ENCODE peak calls at places on chromosome 21, in ten cellular contexts. T, L, N, K, R, S, B, E, P and Q are unnamed samples.

GRCh38 chr21:23936224-23936623 is 1671.1 kb downstream of the MRPL39 start:
- DNase-seq in T (peak), L (peak), N (no peak), K (no peak), R (no peak), S (no peak), B (no peak), E (no peak), P (no peak), Q (no peak)

GRCh38 chr21:18155508-18156193 is 89.0 kb upstream of the CHODL start:
- DNase-seq in T (peak), L (no peak), N (no peak), K (no peak), R (no peak), S (no peak), B (no peak), E (no peak), P (no peak), Q (no peak)

GRCh38 chr21:14864211-14865021 is 200.4 kb downstream of the NRIP1 start:
- DNase-seq in T (peak), L (peak), N (peak), K (peak), R (peak), S (peak), B (peak), E (peak), P (peak), Q (peak)

GRCh38 chr21:17650301-17650700 is 37.6 kb upstream of the BTG3 start:
- DNase-seq in T (no peak), L (no peak), N (no peak), K (no peak), R (no peak), S (no peak), B (no peak), E (no peak), P (no peak), Q (no peak)

GRCh38 chr21:30209571-30209970 is 6.3 kb downstream of the CLDN8 start:
- DNase-seq in T (peak), L (no peak), N (no peak), K (peak), R (no peak), S (no peak), B (no peak), E (peak), P (no peak), Q (no peak)

GRCh38 chr21:45262041-45262581 is 25.6 kb downstream of the POFUT2 start:
- DNase-seq in T (no peak), L (no peak), N (no peak), K (peak), R (peak), S (no peak), B (no peak), E (no peak), P (no peak), Q (no peak)

GRCh38 chr21:10464975-10465374 is 56.4 kb upstream of the TPTE start:
- DNase-seq in T (no peak), L (no peak), N (no peak), K (no peak), R (no peak), S (no peak), B (no peak), E (no peak), P (no peak), Q (no peak)

GRCh38 chr21:28671549-28672195 is 321.0 kb downstream of the LTN1 start:
- DNase-seq in T (no peak), L (peak), N (no peak), K (no peak), R (no peak), S (no peak), B (no peak), E (no peak), P (no peak), Q (no peak)

GRCh38 chr21:22145555-22145954 is 1147.3 kb downstream of the NCAM2 start:
- DNase-seq in T (no peak), L (no peak), N (no peak), K (no peak), R (no peak), S (no peak), B (no peak), E (no peak), P (no peak), Q (no peak)

GRCh38 chr21:18384771-18385170 is 18.8 kb downstream of the TMPRSS15 start:
- DNase-seq in T (peak), L (no peak), N (no peak), K (no peak), R (no peak), S (no peak), B (peak), E (peak), P (peak), Q (no peak)

GRCh38 chr21:45050361-45050785 is 24.0 kb upstream of the ADARB1 start:
- DNase-seq in T (peak), L (no peak), N (peak), K (no peak), R (no peak), S (no peak), B (no peak), E (no peak), P (no peak), Q (peak)

GRCh38 chr21:37398697-37399096 is 32.1 kb downstream of the DYRK1A start:
- DNase-seq in T (no peak), L (no peak), N (no peak), K (no peak), R (no peak), S (no peak), B (no peak), E (no peak), P (no peak), Q (no peak)

DNA sequence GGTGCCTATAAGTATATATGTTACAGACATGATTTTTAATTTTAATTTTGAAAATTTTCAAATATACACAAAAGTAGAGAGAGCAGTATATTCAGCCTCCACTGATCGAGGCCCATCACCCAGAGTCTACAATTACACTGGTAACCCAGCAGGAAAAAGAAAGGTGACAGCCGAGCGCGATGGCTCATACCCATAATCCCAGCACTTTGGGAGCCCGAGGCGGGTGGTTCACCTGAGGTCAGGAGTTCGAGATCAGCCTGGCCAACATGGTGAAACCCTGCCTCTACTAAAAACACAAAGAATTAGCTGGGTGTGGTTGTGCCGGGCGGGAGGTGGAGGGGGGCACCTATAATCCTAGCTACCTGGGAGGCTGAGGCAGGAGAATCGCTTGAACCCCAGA is 1.4 kb downstream of the YBEY start:
- DNase-seq in T (no peak), L (no peak), N (no peak), K (no peak), R (no peak), S (no peak), B (no peak), E (no peak), P (no peak), Q (no peak)
- H3K4me3 ChIP-seq in T (no peak), L (peak), N (no peak), K (no peak), R (no peak), S (no peak), B (no peak), E (no peak), P (no peak), Q (peak)

DNA sequence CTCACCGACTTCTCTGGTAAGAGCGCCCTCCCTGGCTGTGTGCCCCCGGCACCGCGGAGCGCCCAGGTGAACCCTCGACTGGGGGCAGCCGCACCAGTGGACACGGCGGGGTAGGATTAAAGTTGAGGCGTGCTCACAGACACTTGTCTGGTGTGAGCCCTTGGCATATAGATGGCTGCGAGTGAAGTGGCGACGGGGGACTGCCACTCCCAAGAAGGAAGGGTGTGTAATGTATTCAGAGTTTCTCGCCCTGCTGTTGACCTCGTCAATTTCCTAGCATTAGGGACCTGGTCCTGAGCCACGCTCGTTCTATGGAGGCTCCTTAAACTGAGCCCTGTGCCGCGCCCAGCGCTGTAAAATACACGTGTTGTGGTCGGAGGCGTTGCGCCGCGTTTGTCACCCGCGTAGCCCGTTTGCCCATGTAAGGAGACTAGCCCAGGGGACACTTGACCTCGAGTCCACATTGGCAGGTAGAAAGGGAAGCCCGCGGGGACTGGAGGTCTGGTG is 545 bp downstream of the EVA1C start:
- DNase-seq in T (no peak), L (peak), N (peak), K (peak), R (peak), S (peak), B (no peak), E (peak), P (peak), Q (peak)
- H3K4me3 ChIP-seq in T (peak), L (peak), N (peak), K (peak), R (peak), S (peak), B (peak), E (peak), P (peak), Q (peak)

GRCh38 chr21:42923553-42924432 is 1.6 kb downstream of the ERVH48-1 start:
- DNase-seq in T (peak), L (peak), N (peak), K (peak), R (peak), S (peak), B (peak), E (peak), P (peak), Q (peak)
- H3K4me3 ChIP-seq in T (peak), L (no peak), N (no peak), K (no peak), R (no peak), S (no peak), B (no peak), E (no peak), P (no peak), Q (no peak)

GRCh38 chr21:42228709-42229220 is 9.8 kb downstream of the ABCG1 start:
- DNase-seq in T (no peak), L (no peak), N (peak), K (peak), R (no peak), S (no peak), B (no peak), E (no peak), P (no peak), Q (no peak)

GRCh38 chr21:42225571-42226155 is 6.7 kb downstream of the ABCG1 start:
- DNase-seq in T (no peak), L (no peak), N (no peak), K (peak), R (no peak), S (no peak), B (no peak), E (no peak), P (no peak), Q (no peak)

GRCh38 chr21:42229676-42230075 is 10.7 kb downstream of the ABCG1 start:
- DNase-seq in T (no peak), L (no peak), N (no peak), K (peak), R (no peak), S (no peak), B (no peak), E (no peak), P (no peak), Q (no peak)

GRCh38 chr21:42230636-42231035 is 11.7 kb downstream of the ABCG1 start:
- DNase-seq in T (no peak), L (no peak), N (no peak), K (peak), R (no peak), S (no peak), B (no peak), E (no peak), P (no peak), Q (peak)

DNA sequence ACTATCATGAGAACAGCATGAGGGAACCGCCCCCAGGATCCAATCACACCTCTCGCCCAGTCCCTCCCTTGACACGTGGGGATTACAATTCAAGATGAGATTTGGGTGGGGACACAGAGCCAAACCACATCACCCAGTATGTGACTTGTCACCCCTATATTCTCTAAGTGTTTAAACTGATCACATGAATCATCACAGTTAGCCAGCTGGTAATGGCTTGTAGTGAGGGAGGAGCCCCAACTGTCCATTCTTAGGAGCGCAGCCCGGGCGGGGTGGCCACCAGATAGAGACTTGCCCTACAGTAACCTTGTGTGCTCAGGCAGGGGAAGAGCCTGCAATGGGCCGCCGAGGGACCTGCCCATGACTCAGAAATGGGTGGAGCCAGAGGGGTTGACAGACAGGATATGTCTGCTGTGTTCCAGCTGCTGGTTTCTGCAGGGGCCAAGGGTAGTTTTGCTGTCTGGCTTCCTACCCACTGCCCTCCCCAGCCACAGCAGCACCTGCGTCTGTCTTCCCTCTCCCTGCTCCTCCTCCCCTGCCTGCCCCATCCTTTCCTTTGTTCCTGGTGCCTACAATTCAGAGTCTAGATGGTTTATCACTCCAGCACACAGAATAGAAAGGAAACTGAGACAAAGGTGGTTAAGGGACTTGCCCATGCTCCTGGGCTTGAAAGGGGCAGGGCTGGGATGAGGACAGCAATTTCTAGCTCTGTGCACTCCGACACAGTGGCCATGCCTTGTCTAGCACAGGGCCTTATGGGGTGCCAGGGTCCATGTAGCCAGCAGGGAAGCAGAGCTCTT is 9.2 kb downstream of the ABCG1 start:
- DNase-seq in T (peak), L (peak), N (peak), K (peak), R (peak), S (peak), B (no peak), E (peak), P (peak), Q (peak)
- H3K4me3 ChIP-seq in T (no peak), L (no peak), N (no peak), K (no peak), R (no peak), S (no peak), B (no peak), E (no peak), P (no peak), Q (no peak)

GRCh38 chr21:44020551-44020950 is 8.4 kb downstream of the TRAPPC10 start:
- DNase-seq in T (no peak), L (no peak), N (no peak), K (no peak), R (no peak), S (no peak), B (no peak), E (no peak), P (no peak), Q (no peak)

GRCh38 chr21:44018127-44018526 is 6.0 kb downstream of the TRAPPC10 start:
- DNase-seq in T (no peak), L (no peak), N (no peak), K (no peak), R (no peak), S (no peak), B (no peak), E (no peak), P (no peak), Q (no peak)

GRCh38 chr21:44019568-44019958 is 7.5 kb downstream of the TRAPPC10 start:
- DNase-seq in T (no peak), L (no peak), N (no peak), K (no peak), R (no peak), S (no peak), B (no peak), E (no peak), P (no peak), Q (no peak)

GRCh38 chr21:44018813-44019567 is 6.9 kb downstream of the TRAPPC10 start:
- DNase-seq in T (no peak), L (no peak), N (no peak), K (no peak), R (no peak), S (no peak), B (no peak), E (no peak), P (no peak), Q (no peak)

DNA sequence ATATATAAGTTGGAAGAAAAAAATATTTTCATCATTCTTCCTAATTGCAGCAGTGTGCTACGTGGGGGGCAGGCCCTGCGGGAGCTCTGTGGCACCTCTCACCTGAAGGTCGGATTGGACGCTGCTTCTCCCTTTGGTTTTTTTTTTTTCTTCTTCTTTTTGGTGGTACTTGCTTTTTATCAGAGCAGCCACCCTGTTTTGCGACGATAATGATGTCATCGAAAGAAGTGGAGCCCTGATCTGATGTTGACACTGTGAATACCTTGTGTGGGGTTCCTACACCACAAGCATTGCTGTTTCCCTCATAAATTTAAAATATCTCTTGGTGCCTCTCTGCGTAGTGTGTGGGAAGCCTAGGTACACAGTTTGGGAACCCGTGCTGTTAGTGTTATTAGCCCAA is 5.5 kb downstream of the TRAPPC10 start:
- DNase-seq in T (no peak), L (no peak), N (no peak), K (no peak), R (no peak), S (no peak), B (no peak), E (no peak), P (no peak), Q (no peak)
- H3K4me3 ChIP-seq in T (no peak), L (no peak), N (no peak), K (no peak), R (no peak), S (no peak), B (no peak), E (no peak), P (no peak), Q (no peak)

GRCh38 chr21:40622531-40622930 is 224.4 kb downstream of the DSCAM start:
- DNase-seq in T (no peak), L (no peak), N (no peak), K (no peak), R (no peak), S (no peak), B (no peak), E (no peak), P (no peak), Q (no peak)
- H3K4me3 ChIP-seq in T (no peak), L (no peak), N (no peak), K (no peak), R (no peak), S (no peak), B (no peak), E (no peak), P (no peak), Q (no peak)

GRCh38 chr21:42049578-42050430 is 21.3 kb upstream of the UMODL1 start:
- DNase-seq in T (no peak), L (no peak), N (no peak), K (no peak), R (no peak), S (no peak), B (no peak), E (no peak), P (no peak), Q (no peak)

GRCh38 chr21:42047821-42048613 is 23.1 kb upstream of the UMODL1 start:
- DNase-seq in T (peak), L (peak), N (peak), K (peak), R (peak), S (peak), B (no peak), E (no peak), P (no peak), Q (no peak)

GRCh38 chr21:42055425-42055824 is 15.7 kb upstream of the UMODL1 start:
- DNase-seq in T (no peak), L (no peak), N (no peak), K (peak), R (no peak), S (no peak), B (no peak), E (no peak), P (no peak), Q (no peak)

GRCh38 chr21:42048870-42049577 is 22.1 kb upstream of the UMODL1 start:
- DNase-seq in T (no peak), L (no peak), N (no peak), K (no peak), R (no peak), S (no peak), B (no peak), E (no peak), P (no peak), Q (no peak)

GRCh38 chr21:42051788-42052187 is 19.3 kb upstream of the UMODL1 start:
- DNase-seq in T (no peak), L (no peak), N (no peak), K (peak), R (no peak), S (no peak), B (no peak), E (no peak), P (no peak), Q (no peak)
- H3K4me3 ChIP-seq in T (no peak), L (no peak), N (no peak), K (no peak), R (no peak), S (no peak), B (no peak), E (no peak), P (no peak), Q (no peak)